ENCODE peak calls at places on chromosomes 6 and 20, in five cellular contexts. D, X, P, Z and G are unnamed samples.

GRCh38 chr6:28597924-28598323 is 72.2 kb downstream of the GPX5 start:
- DNase-seq in X (no peak), P (no peak), Z (peak; percentile 80), D (peak; percentile 36), G (no peak)

GRCh38 chr6:42467651-42468050 is 15.9 kb upstream of the TRERF1 start:
- DNase-seq in Z (no peak), X (no peak), D (no peak), P (no peak), G (no peak)

GRCh38 chr20:59576216-59576953 is 28.0 kb upstream of the PHACTR3 start:
- DNase-seq in D (no peak), X (no peak), Z (no peak), P (no peak), G (no peak)

GRCh38 chr6:146041282-146041681 is 12.4 kb downstream of the GRM1 start:
- DNase-seq in P (no peak), D (peak; percentile 30), X (no peak), Z (no peak), G (no peak)

GRCh38 chr6:138227316-138227781 is 9.1 kb upstream of the PBOV1 start:
- DNase-seq in P (no peak), X (no peak), D (no peak), Z (no peak), G (no peak)

GRCh38 chr6:149032599-149033405 is 284.7 kb upstream of the TAB2 start:
- DNase-seq in P (no peak), D (no peak), X (peak; percentile 72), Z (no peak), G (no peak)

GRCh38 chr6:37222125-37222967 is 35.2 kb upstream of the TBC1D22B start:
- DNase-seq in P (peak; percentile 61), Z (peak; percentile 89), D (peak; percentile 94), X (peak; percentile 81), G (peak; percentile 94)

GRCh38 chr6:6105472-6106036 is 98.8 kb upstream of the NRN1 start:
- DNase-seq in D (no peak), X (no peak), Z (no peak), P (no peak), G (no peak)

GRCh38 chr6:132736239-132736638 is 21.5 kb downstream of the VNN2 start:
- DNase-seq in X (no peak), D (no peak), Z (no peak), P (no peak), G (no peak)

GRCh38 chr6:137717074-137718073 is 149.7 kb upstream of the TNFAIP3 start:
- DNase-seq in Z (no peak), P (peak; percentile 76), X (peak; percentile 62), D (no peak), G (no peak)

GRCh38 chr6:154510144-154510905 is at the start of gene CNKSR3:
- DNase-seq in P (peak; percentile 2), X (peak; percentile 62), D (peak; percentile 95), Z (peak; percentile 81), G (peak; percentile 79)

GRCh38 chr6:149933461-149933860 is 8.4 kb upstream of the ULBP2 start:
- DNase-seq in D (no peak), Z (no peak), X (no peak), P (no peak), G (no peak)

GRCh38 chr6:147728903-147729302 is 220.4 kb downstream of the SAMD5 start:
- DNase-seq in D (no peak), Z (no peak), X (no peak), P (no peak), G (no peak)

GRCh38 chr20:24081077-24081476 is 92.5 kb upstream of the GGTLC1 start:
- DNase-seq in Z (no peak), P (no peak), X (no peak), D (no peak), G (no peak)

GRCh38 chr6:106100755-106101154 is 14.6 kb downstream of the PRDM1 start:
- DNase-seq in D (no peak), X (no peak), P (no peak), Z (no peak), G (no peak)